ENCODE peak calls at places on chromosomes 11 and 22, in eight cellular contexts. H is KBM-7; O is activated CD8-positive, alpha-beta memory T cell treated with anti-CD3 and anti-CD28 coated beads for 48 hours; J is HS-27A; D is Right ventricle myocardium inferior; A is aorta; C is body of pancreas; K is activated T-helper 1 cell treated with Interleukin-2 at 50 U/mL for 16 hours. B is an unnamed sample.

GRCh38 chr11:74870485-74870884 is 78.4 kb downstream of the XRRA1 start:
- DNase-seq in O (no peak), K (no peak), J (no peak), C (no peak), H (peak), D (no peak), A (no peak), B (no peak)

GRCh38 chr11:63765688-63766241 is 2.8 kb downstream of the ZFTA start:
- DNase-seq in D (no peak), O (no peak), J (no peak), K (no peak), C (no peak), H (no peak), A (no peak), B (no peak)

GRCh38 chr11:20397281-20397680 is 9.8 kb downstream of the PRMT3 start:
- DNase-seq in H (peak), K (no peak), O (no peak), J (no peak), D (no peak), A (no peak), C (no peak), B (no peak)

GRCh38 chr11:123407124-123407995 is 22.7 kb upstream of the GRAMD1B start:
- DNase-seq in O (no peak), A (peak), J (no peak), H (peak), C (peak), K (peak), D (no peak), B (no peak)

GRCh38 chr11:92911478-92911877 is 58.0 kb upstream of the MTNR1B start:
- DNase-seq in D (no peak), O (no peak), H (no peak), A (no peak), K (no peak), J (no peak), C (no peak), B (no peak)

GRCh38 chr11:3161309-3161708 is 3.8 kb downstream of the OSBPL5 start:
- DNase-seq in H (no peak), A (peak), D (peak), J (no peak), K (no peak), C (peak), O (no peak), B (no peak)

GRCh38 chr11:13487661-13488030 is 8.2 kb downstream of the PTH start:
- DNase-seq in K (no peak), D (no peak), A (no peak), J (no peak), O (no peak), H (peak), C (peak), B (no peak)

GRCh38 chr11:9489366-9489765 is 28.6 kb downstream of the ZNF143 start:
- DNase-seq in J (peak), A (no peak), D (no peak), H (no peak), C (no peak), O (no peak), K (no peak), B (no peak)

GRCh38 chr11:17423533-17424310 is 35.3 kb upstream of the KCNJ11 start:
- DNase-seq in H (no peak), A (no peak), D (no peak), O (no peak), J (no peak), C (peak), K (no peak), B (no peak)

GRCh38 chr11:15707971-15708370 is 593.2 kb downstream of the INSC start:
- DNase-seq in O (no peak), J (no peak), D (no peak), C (peak), K (no peak), H (no peak), A (peak), B (no peak)

GRCh38 chr11:134460044-134460371 is 48.0 kb upstream of the B3GAT1 start:
- DNase-seq in O (no peak), H (no peak), A (no peak), K (no peak), J (no peak), C (no peak), D (no peak), B (no peak)

GRCh38 chr11:68012843-68013610 is 2.9 kb downstream of the ALDH3B1 start:
- DNase-seq in J (peak), D (no peak), A (peak), O (no peak), H (no peak), K (no peak), C (peak), B (no peak)

GRCh38 chr11:3845670-3846069 is 4.9 kb upstream of the RHOG start:
- DNase-seq in H (no peak), O (no peak), J (no peak), D (no peak), K (no peak), C (no peak), A (no peak), B (no peak)

GRCh38 chr11:798093-798713 is at the start of gene SLC25A22:
- DNase-seq in K (peak), A (peak), H (peak), J (no peak), D (peak), O (peak), C (peak), B (peak)

GRCh38 chr22:29765905-29766631 is 739 bp downstream of the ZMAT5 start:
- DNase-seq in O (no peak), C (peak), K (no peak), J (no peak), H (no peak), A (no peak), D (no peak), B (no peak)

GRCh38 chr22:35561796-35562526 is 21.3 kb downstream of the RASD2 start:
- DNase-seq in K (no peak), D (no peak), H (no peak), C (no peak), O (no peak), A (no peak), J (peak), B (no peak)

GRCh38 chr11:74478877-74479276 is 11.5 kb upstream of the KCNE3 start:
- DNase-seq in D (no peak), K (no peak), C (no peak), J (no peak), A (no peak), O (no peak), H (no peak), B (no peak)

GRCh38 chr11:64007160-64007628 is 21.0 kb downstream of the OTUB1 start:
- DNase-seq in O (no peak), D (no peak), A (peak), H (no peak), K (no peak), C (no peak), J (no peak), B (no peak)

GRCh38 chr22:19889951-19890350 is 35.3 kb upstream of the GNB1L start:
- DNase-seq in O (no peak), A (no peak), H (no peak), C (no peak), D (peak), J (no peak), K (no peak), B (no peak)

GRCh38 chr11:2139118-2139490 is at the start of gene IGF2:
- DNase-seq in A (no peak), D (peak), O (no peak), J (no peak), K (no peak), C (no peak), H (no peak), B (no peak)

GRCh38 chr11:117781650-117782049 is 15.4 kb downstream of the DSCAML1 start:
- DNase-seq in H (no peak), D (no peak), J (no peak), C (no peak), K (no peak), O (no peak), A (no peak), B (no peak)

GRCh38 chr11:57224126-57224525 is 12.9 kb downstream of the APLNR start:
- DNase-seq in A (no peak), C (no peak), O (no peak), D (no peak), H (no peak), K (no peak), J (no peak), B (no peak)

GRCh38 chr11:45264839-45265515 is 21.2 kb downstream of the SYT13 start:
- DNase-seq in C (no peak), K (no peak), J (peak), D (no peak), H (no peak), O (no peak), A (no peak), B (no peak)

GRCh38 chr11:128790200-128790599 is 76.9 kb downstream of the KCNJ1 start:
- DNase-seq in O (no peak), D (peak), H (no peak), J (no peak), A (peak), K (no peak), C (peak), B (peak)

GRCh38 chr11:128772814-128773213 is 78.9 kb downstream of the FLI1 start:
- DNase-seq in C (peak), O (no peak), K (peak), H (no peak), D (peak), J (no peak), A (peak), B (no peak)

GRCh38 chr11:2830886-2831285 is 54.7 kb downstream of the CDKN1C start:
- DNase-seq in J (no peak), A (no peak), C (no peak), O (no peak), H (no peak), K (no peak), D (peak), B (no peak)

GRCh38 chr11:107921997-107922396 is 6.3 kb upstream of the RAB39A start:
- DNase-seq in C (no peak), D (no peak), H (no peak), A (no peak), K (no peak), O (no peak), J (no peak), B (no peak)

GRCh38 chr11:46641639-46642038 is 24.3 kb downstream of the ATG13 start:
- DNase-seq in D (no peak), O (no peak), C (no peak), J (no peak), A (no peak), K (no peak), H (no peak), B (no peak)

GRCh38 chr11:69531071-69531716 is 49.7 kb downstream of the LINC01488 start:
- DNase-seq in D (no peak), J (no peak), O (no peak), C (no peak), H (no peak), A (no peak), K (no peak), B (no peak)

B was measured in occipital lobe.